ENCODE peak calls at places on chromosomes 1 and 21, in five cellular contexts. H is fibroblast of lung, A is kidney, Z is heart right ventricle, T is IMR-90. F is an unnamed sample. For H3K36me3 and H3K4me1, the result is how much of the 10 kb centered on the place peaks cover.

GRCh38 chr1:233598891-233599541 is 14.9 kb upstream of the KCNK1 start:
- DNase-seq in H (no peak), A (no peak), Z (no peak), T (no peak), F (peak)

GRCh38 chr1:109876617-109877319 is 33.9 kb upstream of the CSF1 start:
- DNase-seq in H (peak), A (no peak), Z (no peak), T (peak), F (no peak)

GRCh38 chr1:36322085-36322785 is 1.2 kb downstream of the EVA1B start:
- DNase-seq in H (peak), A (peak), Z (no peak), T (no peak), F (no peak)

GRCh38 chr1:48362901-48363300 is 109.1 kb downstream of the SPATA6 start:
- DNase-seq in H (peak), A (no peak), Z (no peak), T (no peak), F (no peak)

GRCh38 chr1:151061012-151061401 is 810 bp downstream of the MLLT11 start:
- DNase-seq in H (no peak), A (no peak), Z (no peak), T (peak), F (no peak)

GRCh38 chr21:46384556-46384955 is 60.6 kb downstream of the PCNT start:
- DNase-seq in H (no peak), A (no peak), Z (no peak), T (no peak), F (no peak)

GRCh38 chr1:112783059-112783458 is 67.9 kb upstream of the PPM1J start:
- DNase-seq in H (no peak), A (no peak), Z (no peak), T (no peak), F (no peak)

GRCh38 chr1:208304193-208304712 is 60.1 kb upstream of the PLXNA2 start:
- DNase-seq in H (no peak), A (no peak), Z (no peak), T (no peak), F (no peak)

GRCh38 chr1:34911465-34911864 is 18.0 kb downstream of the DLGAP3 start:
- DNase-seq in H (no peak), A (no peak), Z (no peak), T (no peak), F (no peak)

GRCh38 chr1:152110365-152110859 is 4.8 kb downstream of the TCHH start:
- DNase-seq in H (peak), A (peak), Z (no peak), T (peak), F (peak)

DNA sequence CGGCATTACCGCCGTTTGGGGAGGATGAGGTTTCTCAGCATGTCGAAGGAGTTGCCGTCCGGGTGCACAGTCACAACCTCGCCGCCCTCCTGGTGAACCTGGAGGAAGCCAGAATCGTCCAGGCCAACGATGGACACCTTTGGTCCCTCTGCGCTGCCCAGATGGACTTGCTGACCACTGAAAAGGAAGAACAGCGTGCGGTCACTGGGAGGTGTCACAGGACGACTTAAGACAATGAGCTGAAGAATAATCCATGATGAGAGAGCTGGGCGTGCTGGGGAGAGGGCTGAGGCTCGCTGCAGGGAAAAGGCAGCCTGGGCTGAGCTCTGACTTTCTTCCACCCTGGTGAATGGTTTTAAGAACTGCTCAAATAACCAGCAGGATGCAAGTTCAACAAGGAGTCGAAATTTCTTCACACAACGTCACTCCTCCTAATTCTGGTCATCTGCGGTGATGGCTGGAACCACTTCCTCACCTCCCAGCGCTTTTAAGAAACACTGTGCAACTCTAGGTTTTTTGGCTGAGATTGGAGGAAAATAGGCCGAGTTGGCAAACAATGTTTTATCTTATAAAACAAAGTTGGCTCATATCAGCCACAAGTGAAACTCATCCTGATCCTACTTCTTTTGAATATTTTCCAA is 55.4 kb downstream of the SIM2 start:
- DNase-seq in H (no peak), A (no peak), Z (no peak), T (no peak), F (no peak)
- H3K27ac ChIP-seq in H (no peak), A (no peak), Z (peak), T (no peak), F (no peak)

DNA sequence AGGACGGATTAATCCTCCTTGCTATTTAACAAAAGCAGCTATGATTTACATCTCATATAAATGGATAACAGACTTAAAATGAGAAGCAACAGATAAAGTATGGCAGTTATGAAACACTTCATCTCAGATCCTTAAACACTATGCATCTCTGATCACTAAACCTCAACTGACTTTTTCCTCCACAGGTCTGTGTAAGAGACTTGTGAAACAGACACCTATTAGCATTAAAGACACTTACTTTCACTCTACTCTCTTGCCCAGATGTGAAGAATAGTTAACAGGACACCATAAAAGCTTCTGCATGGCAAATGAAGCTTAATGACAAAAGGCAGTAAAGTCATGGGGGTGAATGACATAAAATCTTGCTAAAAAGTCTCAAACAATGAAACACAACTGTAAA is 6.2 kb downstream of the LIN9 start:
- DNase-seq in H (no peak), A (no peak), Z (no peak), T (no peak), F (no peak)
- H3K36me3 ChIP-seq in H (under half), A (under half), Z (under half), T (under half), F (under half)

DNA sequence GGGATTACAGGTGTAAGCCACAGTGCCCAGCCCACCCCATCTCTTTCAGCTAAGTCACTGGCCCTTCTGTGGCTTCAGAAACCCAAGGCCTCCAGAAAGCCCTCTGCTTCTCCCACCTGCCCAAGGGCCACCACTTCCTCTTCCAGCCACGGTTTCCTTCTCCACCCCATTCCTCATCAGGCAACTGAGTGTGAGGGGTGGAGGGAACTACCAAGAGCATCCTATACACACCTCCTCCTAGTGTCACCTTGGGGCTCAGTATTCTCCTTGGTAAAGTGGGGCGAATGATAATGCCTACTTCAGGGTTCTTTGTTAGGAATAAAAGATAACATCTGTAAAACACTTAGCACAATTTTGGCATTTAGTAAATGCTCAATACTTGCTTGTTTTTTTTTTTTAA is 30.0 kb downstream of the KNCN start:
- DNase-seq in H (no peak), A (peak), Z (no peak), T (no peak), F (no peak)
- H3K4me1 ChIP-seq in H (under half), A (under half), Z (under half), T (under half), F (under half)

DNA sequence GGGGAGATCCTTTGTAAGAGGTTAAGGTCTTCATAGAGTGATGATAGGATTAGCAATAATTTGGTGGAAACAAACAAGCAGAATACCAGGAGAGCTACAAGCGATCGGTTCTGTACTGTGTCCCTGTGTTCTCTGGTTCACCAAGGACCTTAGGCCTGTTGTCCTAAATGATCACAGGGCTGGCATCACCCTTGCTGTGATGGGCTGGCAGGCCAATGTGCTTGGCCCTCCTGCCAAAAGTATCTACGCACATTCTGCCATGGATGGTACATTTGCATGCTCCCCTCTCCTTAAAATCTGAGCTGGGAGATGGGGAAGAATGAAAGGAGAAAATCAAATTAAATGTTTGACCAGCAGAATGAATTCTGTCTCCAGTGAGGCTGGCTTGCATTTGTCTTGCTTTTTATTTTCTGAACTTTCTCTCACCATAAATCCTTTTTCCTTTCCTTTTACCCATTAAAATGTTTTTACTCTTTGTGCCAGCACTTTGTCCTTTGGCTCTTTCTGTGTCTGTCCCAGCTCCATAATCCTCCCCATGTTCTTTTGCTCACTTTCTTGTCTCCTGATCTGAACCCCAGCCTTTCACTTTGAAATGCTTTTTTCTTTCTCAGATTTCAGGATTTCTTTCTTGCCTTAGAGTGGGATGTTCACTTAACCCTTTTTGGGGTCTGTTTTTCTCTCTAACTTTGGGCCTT is 51.7 kb downstream of the PBX1 start:
- DNase-seq in H (no peak), A (no peak), Z (peak), T (no peak), F (no peak)
- H3K27ac ChIP-seq in H (no peak), A (peak), Z (peak), T (no peak), F (no peak)

GRCh38 chr1:211092955-211093354 is 41.0 kb downstream of the KCNH1 start:
- DNase-seq in H (no peak), A (no peak), Z (no peak), T (no peak), F (no peak)
- H3K36me3 ChIP-seq in H (under half), A (under half), Z (under half), T (under half), F (under half)

F was measured in CD4-positive, alpha-beta memory T cell.